ENCODE peak calls at places on chromosome 16, in seven cellular contexts. V is AG08395, X is HT-29, H is NCI-H1694, O is IMR-90, C is NCI-H1105, G is H54. I is an unnamed sample.

GRCh38 chr16:81376880-81377279 is 62.1 kb downstream of the GAN start:
- DNase-seq in V (no peak), X (peak), H (no peak), O (no peak), C (no peak), G (no peak), I (no peak)

GRCh38 chr16:20675488-20676267 is 21.8 kb downstream of the ACSM1 start:
- DNase-seq in V (no peak), X (peak), H (no peak), O (no peak), C (peak), G (no peak), I (peak)

GRCh38 chr16:66605177-66605999 is 884 bp downstream of the CMTM3 start:
- DNase-seq in V (peak), X (peak), H (no peak), O (peak), C (no peak), G (peak), I (no peak)

GRCh38 chr16:69619514-69619913 is 53.7 kb downstream of the NFAT5 start:
- DNase-seq in V (no peak), X (no peak), H (no peak), O (no peak), C (no peak), G (no peak), I (no peak)

GRCh38 chr16:56800355-56800754 is 64.7 kb upstream of the SLC12A3 start:
- DNase-seq in V (no peak), X (no peak), H (no peak), O (no peak), C (no peak), G (no peak), I (no peak)

GRCh38 chr16:69859105-69859969 is 91.8 kb upstream of the CLEC18A start:
- DNase-seq in V (no peak), X (peak), H (peak), O (no peak), C (no peak), G (no peak), I (peak)

GRCh38 chr16:74522160-74522559 is 84.8 kb downstream of the GLG1 start:
- DNase-seq in V (no peak), X (no peak), H (no peak), O (peak), C (no peak), G (no peak), I (no peak)

GRCh38 chr16:4661661-4662060 is 31.7 kb upstream of the NUDT16L1 start:
- DNase-seq in V (no peak), X (peak), H (peak), O (no peak), C (no peak), G (no peak), I (no peak)

GRCh38 chr16:66065869-66066403 is 300.6 kb upstream of the CDH5 start:
- DNase-seq in V (no peak), X (no peak), H (no peak), O (no peak), C (no peak), G (no peak), I (no peak)

GRCh38 chr16:54942353-54942943 is 11.8 kb downstream of the IRX5 start:
- DNase-seq in V (no peak), X (no peak), H (no peak), O (no peak), C (no peak), G (no peak), I (no peak)

I was measured in NAMALWA.